ENCODE peak calls at places on chromosomes 4 and X, in six cellular contexts. H, R, T, I, E and Y are unnamed samples.

GRCh38 chrX:27680726-27681125 is 90.6 kb downstream of the DCAF8L2 start:
- DNase-seq in I (no peak), T (no peak), E (no peak), H (no peak), R (no peak), Y (no peak)

GRCh38 chr4:123833156-123833555 is 436.6 kb downstream of the SPRY1 start:
- DNase-seq in T (no peak), I (no peak), R (no peak), E (no peak), H (no peak), Y (no peak)

GRCh38 chr4:102493794-102494193 is 7.4 kb upstream of the NFKB1 start:
- DNase-seq in H (no peak), R (no peak), E (no peak), T (peak), I (no peak), Y (peak)

GRCh38 chr4:180664766-180665368 is 1578.3 kb upstream of the TENM3 start:
- DNase-seq in H (peak), R (peak), T (peak), I (peak), E (no peak), Y (peak)

GRCh38 chr4:7612311-7612710 is 177.6 kb upstream of the PSAPL1 start:
- DNase-seq in T (no peak), E (no peak), I (no peak), H (no peak), R (no peak), Y (no peak)

GRCh38 chr4:39464886-39465501 is 6.1 kb downstream of the LIAS start:
- DNase-seq in I (peak), R (no peak), E (no peak), H (peak), T (no peak), Y (no peak)

GRCh38 chr4:95981591-95981990 is 141.7 kb downstream of the PDHA2 start:
- DNase-seq in T (no peak), R (no peak), H (no peak), E (no peak), I (no peak), Y (no peak)

GRCh38 chr4:124868495-124868894 is 156.0 kb upstream of the ANKRD50 start:
- DNase-seq in R (no peak), E (no peak), I (no peak), T (no peak), H (no peak), Y (no peak)

GRCh38 chr4:12409507-12410190 is 981.0 kb upstream of the HS3ST1 start:
- DNase-seq in R (no peak), T (no peak), I (peak), E (no peak), H (no peak), Y (no peak)

GRCh38 chr4:73208376-73208775 is 50.2 kb downstream of the ANKRD17 start:
- DNase-seq in T (no peak), R (no peak), I (no peak), H (no peak), E (no peak), Y (no peak)

GRCh38 chr4:41144812-41145211 is 69.5 kb downstream of the APBB2 start:
- DNase-seq in E (no peak), I (no peak), T (no peak), R (no peak), H (no peak), Y (no peak)

GRCh38 chrX:133523526-133523925 is 108.2 kb upstream of the GPC4 start:
- DNase-seq in I (no peak), T (no peak), R (no peak), H (no peak), E (no peak), Y (no peak)

GRCh38 chr4:122884504-122884903 is 37.9 kb downstream of the NUDT6 start:
- DNase-seq in E (no peak), H (no peak), R (no peak), T (no peak), I (no peak), Y (no peak)

GRCh38 chrX:48165246-48165645 is 31.3 kb downstream of the SSX5 start:
- DNase-seq in I (no peak), T (no peak), H (no peak), R (no peak), E (no peak), Y (no peak)

GRCh38 chrX:100642296-100642695 is 1.7 kb upstream of the SRPX2 start:
- DNase-seq in I (no peak), R (no peak), T (no peak), H (no peak), E (no peak), Y (no peak)

GRCh38 chrX:154016366-154017076 is 3.2 kb downstream of the IRAK1 start:
- DNase-seq in E (no peak), R (no peak), H (no peak), T (no peak), I (no peak), Y (no peak)

DNA sequence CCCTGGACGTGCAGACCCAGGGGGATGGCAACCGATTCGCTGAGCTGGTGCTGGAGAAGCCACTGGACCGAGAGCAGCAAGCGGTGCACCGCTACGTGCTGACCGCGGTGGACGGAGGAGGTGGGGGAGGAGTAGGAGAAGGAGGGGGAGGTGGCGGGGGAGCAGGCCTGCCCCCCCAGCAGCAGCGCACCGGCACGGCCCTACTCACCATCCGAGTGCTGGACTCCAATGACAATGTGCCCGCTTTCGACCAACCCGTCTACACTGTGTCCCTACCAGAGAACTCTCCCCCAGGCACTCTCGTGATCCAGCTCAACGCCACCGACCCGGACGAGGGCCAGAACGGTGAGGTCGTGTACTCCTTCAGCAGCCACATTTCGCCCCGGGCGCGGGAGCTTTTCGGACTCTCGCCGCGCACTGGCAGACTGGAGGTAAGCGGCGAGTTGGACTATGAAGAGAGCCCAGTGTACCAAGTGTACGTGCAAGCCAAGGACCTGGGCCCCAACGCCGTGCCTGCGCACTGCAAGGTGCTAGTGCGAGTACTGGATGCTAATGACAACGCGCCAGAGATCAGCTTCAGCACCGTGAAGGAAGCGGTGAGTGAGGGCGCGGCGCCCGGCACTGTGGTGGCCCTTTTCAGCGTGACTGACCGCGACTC is 1.7 kb downstream of the PCDH10 start:
- DNase-seq in R (no peak), H (no peak), T (no peak), E (no peak), I (no peak), Y (no peak)
- H3K4me3 ChIP-seq in R (peak), H (peak), T (peak), E (no peak), I (no peak), Y (no peak)

DNA sequence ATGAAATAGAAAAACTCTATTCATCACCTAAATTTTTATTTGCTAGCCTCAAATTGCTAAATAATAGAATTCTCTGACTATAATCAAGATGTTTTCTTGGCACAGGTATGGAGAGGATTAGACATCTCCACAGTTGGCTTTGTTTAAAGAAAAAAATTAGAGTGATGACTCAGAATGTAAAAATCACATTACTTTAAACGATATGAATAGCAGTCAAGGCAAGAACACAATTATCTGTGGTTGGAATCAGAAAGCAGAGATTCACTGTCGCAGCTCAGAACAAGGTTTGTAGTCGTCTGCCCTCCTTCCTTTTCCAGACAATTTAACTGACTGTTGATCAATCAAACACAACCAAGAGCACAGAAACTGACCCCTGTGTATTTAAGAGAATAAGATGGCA is 32.2 kb upstream of the CCKAR start:
- DNase-seq in T (no peak), R (no peak), H (no peak), I (no peak), E (no peak), Y (no peak)
- TF ChIP-seq POLR2AphosphoS5 in T (no peak), R (no peak), H (no peak), I (no peak), E (no peak), Y (no peak)

GRCh38 chr4:138835833-138836521 is 179.6 kb upstream of the NOCT start:
- DNase-seq in T (no peak), E (no peak), I (no peak), R (no peak), H (no peak), Y (peak)
- TF ChIP-seq CTCF in T (no peak), E (no peak), I (peak), R (no peak), H (no peak), Y (no peak)

GRCh38 chr4:185142563-185142910 is 529 bp upstream of the SLC25A4 start:
- DNase-seq in T (no peak), E (no peak), I (no peak), R (no peak), H (no peak), Y (no peak)

GRCh38 chr4:185142911-185143595 is at the start of gene SLC25A4:
- DNase-seq in R (peak), H (peak), I (peak), T (peak), E (peak), Y (peak)

GRCh38 chr4:185143596-185143969 is 517 bp downstream of the SLC25A4 start:
- DNase-seq in R (peak), I (no peak), T (peak), E (peak), H (peak), Y (peak)

GRCh38 chr4:185144601-185145240 is 1.7 kb downstream of the SLC25A4 start:
- DNase-seq in I (no peak), E (no peak), T (no peak), H (no peak), R (no peak), Y (no peak)

DNA sequence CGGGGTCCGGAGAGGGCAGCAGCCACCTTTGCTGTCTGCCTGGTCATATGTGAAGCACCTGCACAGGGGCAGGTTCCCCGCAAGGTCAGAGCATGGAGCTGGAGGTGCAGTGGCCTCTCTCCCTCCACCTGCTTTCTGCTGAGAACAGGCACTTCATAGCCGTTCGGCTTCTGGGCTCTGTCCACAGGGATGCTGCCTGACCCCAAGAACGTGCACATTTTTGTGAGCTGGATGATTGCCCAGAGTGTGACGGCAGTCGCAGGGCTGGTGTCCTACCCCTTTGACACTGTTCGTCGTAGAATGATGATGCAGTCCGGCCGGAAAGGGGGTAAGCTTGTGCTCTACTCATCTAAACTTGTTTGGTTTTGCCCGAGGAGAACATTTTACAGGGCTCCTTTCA is 2.5 kb downstream of the SLC25A4 start:
- DNase-seq in I (no peak), H (no peak), R (no peak), T (no peak), E (no peak), Y (no peak)
- H3K4me3 ChIP-seq in I (no peak), H (no peak), R (no peak), T (peak), E (no peak), Y (no peak)

DNA sequence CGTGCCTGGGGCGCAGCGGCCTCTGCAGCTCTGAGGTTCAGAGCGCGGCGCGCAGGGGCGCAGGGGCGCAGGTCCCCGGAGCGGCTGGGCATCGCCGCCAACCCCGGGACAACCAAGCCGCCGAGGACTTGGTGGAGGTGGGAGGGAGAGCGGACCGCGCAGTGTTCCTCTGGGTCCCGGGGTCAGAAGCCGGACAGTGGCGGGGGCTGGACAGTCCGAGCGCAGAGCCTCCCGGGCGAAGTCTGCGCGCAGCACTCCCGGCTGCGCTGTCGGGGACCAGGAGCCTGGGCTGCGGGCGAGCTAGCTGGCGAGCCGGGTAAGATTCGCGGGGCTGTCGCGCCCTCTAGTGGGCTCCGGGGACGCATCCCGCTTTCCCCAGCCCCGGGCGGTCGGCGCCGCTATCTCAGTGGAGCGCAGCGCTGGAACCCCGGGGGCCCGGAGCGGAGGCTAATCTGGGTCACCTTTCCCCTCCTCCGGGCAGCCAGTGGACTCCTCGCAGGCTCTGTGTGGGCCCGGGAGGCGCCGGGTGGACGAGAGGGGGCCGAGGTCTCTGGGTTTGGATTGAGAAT is 4.1 kb downstream of the PDGFRA start:
- DNase-seq in R (peak), I (peak), E (peak), H (peak), T (peak), Y (peak)
- TF ChIP-seq POLR2AphosphoS5 in R (no peak), I (no peak), E (no peak), H (no peak), T (no peak), Y (no peak)

GRCh38 chr4:142846105-142846728 is at the start of gene INPP4B:
- DNase-seq in E (peak), R (peak), H (no peak), T (peak), I (peak), Y (peak)

GRCh38 chr4:142844782-142845181 is 1.3 kb downstream of the INPP4B start:
- DNase-seq in I (no peak), E (no peak), T (no peak), R (no peak), H (no peak), Y (no peak)

GRCh38 chr4:142850478-142850877 is 4.4 kb upstream of the INPP4B start:
- DNase-seq in H (no peak), E (no peak), R (no peak), T (no peak), I (peak), Y (no peak)

GRCh38 chr4:142845293-142846070 is 619 bp downstream of the INPP4B start:
- DNase-seq in I (no peak), T (peak), H (no peak), E (peak), R (no peak), Y (peak)

DNA sequence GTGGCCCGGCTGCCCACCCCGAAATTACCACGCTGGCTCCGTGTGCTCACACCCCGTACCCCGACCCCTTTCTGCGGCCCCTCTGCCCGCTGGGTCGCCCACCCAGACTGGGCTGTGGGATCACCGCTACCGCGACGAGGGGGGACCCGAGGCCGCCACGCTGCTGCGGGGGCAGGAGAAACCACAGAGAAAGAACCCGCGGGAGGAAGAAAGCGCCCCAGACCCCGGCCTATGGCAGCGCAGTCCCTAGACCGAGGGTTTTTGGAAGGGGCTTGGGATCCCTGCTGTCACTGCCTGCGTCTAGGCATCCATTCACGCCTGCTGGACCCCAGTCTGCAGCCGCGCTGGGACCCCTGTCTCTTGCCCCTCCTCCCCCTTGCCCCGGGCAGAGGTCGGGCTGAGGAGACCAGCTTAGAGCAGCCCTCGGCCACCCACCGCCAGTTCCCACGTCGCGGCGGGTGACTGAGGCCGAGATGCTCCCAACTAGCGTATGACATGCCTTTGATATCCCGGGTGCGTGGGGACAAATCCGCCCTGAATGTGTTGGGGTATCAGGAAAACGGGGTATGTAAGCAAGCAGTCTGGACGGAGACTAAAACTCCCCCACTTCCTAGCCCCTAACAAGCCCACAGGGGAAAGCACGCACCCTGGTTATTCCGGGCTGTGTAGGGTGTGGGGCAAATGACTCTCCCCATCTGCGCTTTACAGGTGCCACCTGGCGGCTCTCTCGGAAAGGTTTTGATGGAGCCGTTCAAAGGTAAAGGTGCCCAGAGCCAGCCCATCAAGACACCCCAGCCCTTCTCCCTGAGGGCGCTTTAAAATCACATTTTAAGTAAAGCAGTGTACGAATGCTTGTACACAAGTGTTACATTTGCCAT is 867 bp upstream of the INPP4B start:
- DNase-seq in H (no peak), I (peak), R (no peak), E (peak), T (peak), Y (peak)
- TF ChIP-seq CTCF in H (peak), I (peak), R (no peak), E (no peak), T (peak), Y (peak)